ENCODE peak calls at places on chromosomes 5 and 9, in seven cellular contexts. O, W, S, I, U, X and D are unnamed samples.

GRCh38 chr9:104810421-104811339 is 46.8 kb downstream of the NIPSNAP3B start:
- DNase-seq in X (no peak), O (peak; percentile 83), I (no peak), U (no peak), S (no peak), W (peak; percentile 47), D (no peak)

GRCh38 chr5:68319316-68320093 is 103.9 kb downstream of the PIK3R1 start:
- DNase-seq in O (no peak), S (no peak), U (no peak), I (no peak), X (no peak), W (no peak), D (no peak)

GRCh38 chr9:124617477-124618141 is 110.4 kb upstream of the NR5A1 start:
- DNase-seq in S (peak; percentile 82), W (peak; percentile 83), X (peak; percentile 31), O (peak; percentile 50), U (peak; percentile 91), I (peak; percentile 82), D (peak; percentile 7)

GRCh38 chr9:112194969-112195431 is 19.9 kb upstream of the SUSD1 start:
- DNase-seq in X (no peak), U (no peak), S (no peak), O (no peak), I (no peak), W (no peak), D (no peak)

GRCh38 chr9:115262477-115262876 is 144.5 kb upstream of the TNC start:
- DNase-seq in W (peak; percentile 87), I (no peak), S (no peak), U (no peak), X (no peak), O (peak; percentile 47), D (no peak)

GRCh38 chr9:126295516-126295915 is 31.1 kb upstream of the MVB12B start:
- DNase-seq in I (peak; percentile 29), U (no peak), W (no peak), X (no peak), S (peak; percentile 9), O (no peak), D (no peak)

GRCh38 chr5:177553671-177554429 is 513 bp downstream of the FAM193B start:
- DNase-seq in W (peak; percentile 63), O (peak; percentile 45), U (peak; percentile 88), X (peak; percentile 3), I (peak; percentile 77), S (peak; percentile 67), D (no peak)

GRCh38 chr9:110255417-110256141 is 728 bp downstream of the TXN start:
- DNase-seq in O (peak; percentile 49), U (peak; percentile 91), W (peak; percentile 78), X (peak; percentile 21), I (peak; percentile 85), S (no peak), D (peak; percentile 24)

GRCh38 chr5:139413153-139413552 is 9.3 kb upstream of the SPATA24 start:
- DNase-seq in W (no peak), S (no peak), O (no peak), X (no peak), I (no peak), U (no peak), D (no peak)

GRCh38 chr9:109299901-109300300 is 21.0 kb downstream of the EPB41L4B start:
- DNase-seq in U (no peak), W (no peak), I (no peak), X (no peak), O (no peak), S (no peak), D (no peak)

GRCh38 chr9:104944356-104944755 is 16.4 kb upstream of the ABCA1 start:
- DNase-seq in I (no peak), S (no peak), X (no peak), W (no peak), O (no peak), U (no peak), D (no peak)

GRCh38 chr9:127942152-127943010 is 4.7 kb upstream of the DPM2 start:
- DNase-seq in S (peak; percentile 72), X (peak; percentile 33), O (no peak), U (peak; percentile 89), I (peak; percentile 86), W (peak; percentile 63), D (no peak)

GRCh38 chr5:371811-372555 is 50.5 kb downstream of the AHRR start:
- DNase-seq in X (no peak), O (no peak), U (peak; percentile 55), S (peak; percentile 47), W (peak; percentile 5), I (peak; percentile 48), D (no peak)

GRCh38 chr9:76456202-76456926 is 2.6 kb upstream of the GCNT1 start:
- DNase-seq in X (peak; percentile 8), S (no peak), I (no peak), W (peak; percentile 75), O (peak; percentile 74), U (no peak), D (no peak)

GRCh38 chr5:74919487-74919886 is 53.3 kb upstream of the FAM169A start:
- DNase-seq in S (no peak), I (no peak), X (no peak), W (no peak), U (no peak), O (no peak), D (no peak)

GRCh38 chr9:91060520-91061343 is 259.1 kb downstream of the SYK start:
- DNase-seq in X (no peak), U (no peak), I (no peak), O (peak; percentile 21), W (peak; percentile 28), S (no peak), D (no peak)

GRCh38 chr9:18746631-18747030 is 272.7 kb downstream of the ADAMTSL1 start:
- DNase-seq in S (no peak), O (no peak), U (no peak), W (no peak), X (no peak), I (no peak), D (no peak)

GRCh38 chr9:127525426-127526188 is 74.3 kb downstream of the LRSAM1 start:
- DNase-seq in X (no peak), S (no peak), I (no peak), U (no peak), W (no peak), O (no peak), D (no peak)

GRCh38 chr9:108869092-108869725 is 7.1 kb downstream of the ACTL7A start:
- DNase-seq in I (no peak), S (no peak), U (no peak), W (no peak), O (no peak), X (no peak), D (no peak)

GRCh38 chr5:144026286-144026685 is 144.2 kb downstream of the YIPF5 start:
- DNase-seq in W (no peak), S (no peak), U (no peak), X (no peak), O (no peak), I (no peak), D (no peak)
- H3K27ac ChIP-seq in W (no peak overlapping the region), S (no peak overlapping the region), U (no peak overlapping the region), X (no peak overlapping the region), O (no peak overlapping the region), I (no peak overlapping the region), D (no peak overlapping the region)

GRCh38 chr9:122998448-122998847 is 35.0 kb upstream of the GPR21 start:
- DNase-seq in I (no peak), S (no peak), X (no peak), O (no peak), U (no peak), W (no peak), D (no peak)
- H3K36me3 ChIP-seq in I (peaks cover 25% of the 10 kb centered on the region), S (peaks cover 7% of the 10 kb centered on the region), X (peaks cover 41% of the 10 kb centered on the region), O (no peaks in the 10 kb centered on the region), U (no peaks in the 10 kb centered on the region), W (no peaks in the 10 kb centered on the region), D (peaks cover 13% of the 10 kb centered on the region)

GRCh38 chr5:17413691-17414090 is 84.3 kb upstream of the TAF11L2 start:
- DNase-seq in X (no peak), W (no peak), U (no peak), O (no peak), S (no peak), I (no peak), D (no peak)

GRCh38 chr5:17411436-17411835 is 86.6 kb upstream of the TAF11L2 start:
- DNase-seq in S (no peak), I (no peak), U (no peak), X (no peak), O (no peak), W (no peak), D (no peak)

GRCh38 chr5:17415282-17415681 is 82.7 kb upstream of the TAF11L2 start:
- DNase-seq in X (no peak), I (no peak), W (no peak), U (no peak), O (no peak), S (no peak), D (no peak)

DNA sequence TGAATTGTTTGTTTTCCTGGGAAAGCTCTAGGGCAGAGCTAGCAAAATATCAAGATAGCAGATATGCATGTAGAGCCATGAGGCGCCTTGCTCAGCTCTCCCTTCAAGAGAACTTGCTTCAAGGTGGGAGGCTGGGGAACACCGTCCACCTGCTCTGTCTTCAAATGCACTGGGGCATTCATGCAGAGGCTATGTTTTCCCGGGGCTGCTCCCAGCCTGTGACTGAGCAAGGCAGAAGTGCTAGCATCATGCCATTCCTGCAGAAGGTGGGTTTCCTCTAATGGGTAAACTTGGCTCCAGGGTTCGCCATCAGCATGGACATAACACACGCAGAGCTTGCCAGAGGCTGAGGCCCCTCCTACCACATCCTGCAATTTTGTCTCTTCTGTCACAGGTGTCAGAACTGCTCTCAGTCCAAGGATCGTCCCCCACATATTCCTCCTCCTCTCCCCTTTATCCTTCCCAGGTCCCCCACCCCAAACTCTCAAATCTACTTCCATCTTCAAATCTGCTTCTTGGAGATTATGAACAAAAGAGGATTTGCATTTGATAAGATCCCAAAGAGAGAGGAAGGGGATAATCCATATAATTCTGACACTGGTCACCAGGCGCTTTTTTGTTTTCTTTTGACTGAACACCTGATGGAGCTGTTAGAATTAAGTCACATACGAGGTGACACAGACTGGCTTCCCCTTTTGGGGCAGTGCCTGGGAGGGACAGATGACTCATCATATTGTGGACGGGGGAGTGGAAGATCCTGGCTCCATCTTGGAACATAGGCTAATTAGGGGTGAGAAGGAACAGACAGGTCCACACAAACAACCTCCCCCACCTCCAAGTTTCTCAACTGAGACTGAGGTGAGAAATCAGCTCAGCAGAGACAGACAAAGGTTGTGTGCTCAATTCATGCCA is 85.0 kb upstream of the TAF11L2 start:
- DNase-seq in O (no peak), X (no peak), U (no peak), I (no peak), W (no peak), S (no peak), D (no peak)
- H3K4me3 ChIP-seq in O (no peak overlapping the region), X (no peak overlapping the region), U (no peak overlapping the region), I (no peak overlapping the region), W (no peak overlapping the region), S (no peak overlapping the region), D (no peak overlapping the region)

GRCh38 chr9:131485206-131485605 is 17.5 kb upstream of the POMT1 start:
- DNase-seq in U (peak; percentile 53), X (no peak), S (no peak), I (no peak), O (no peak), W (no peak), D (no peak)

GRCh38 chr9:131484560-131485185 is 18.0 kb upstream of the POMT1 start:
- DNase-seq in X (no peak), I (no peak), U (peak; percentile 64), S (no peak), W (no peak), O (no peak), D (no peak)

GRCh38 chr9:131487621-131488031 is 15.1 kb upstream of the POMT1 start:
- DNase-seq in X (no peak), I (no peak), U (peak; percentile 50), S (no peak), W (no peak), O (no peak), D (no peak)

GRCh38 chr9:131487001-131487400 is 15.7 kb upstream of the POMT1 start:
- DNase-seq in X (no peak), S (no peak), W (no peak), U (peak; percentile 49), I (no peak), O (no peak), D (no peak)

GRCh38 chr9:131485728-131486381 is 16.9 kb upstream of the POMT1 start:
- DNase-seq in W (no peak), I (no peak), O (no peak), X (no peak), S (no peak), U (peak; percentile 55), D (no peak)
- H3K27ac ChIP-seq in W (no peak overlapping the region), I (no peak overlapping the region), O (no peak overlapping the region), X (no peak overlapping the region), S (no peak overlapping the region), U (no peak overlapping the region), D (no peak overlapping the region)